ENCODE peak calls at places on chromosomes 1 and 21, in ten cellular contexts. N, W, S, B, P, D, A, C, V and J are unnamed samples.
A peak's percentile ranks its signal among the peaks of the same experiment; 100 is the strongest.

GRCh38 chr1:30522031-30523004 is 201.1 kb downstream of the MATN1 start:
- DNase-seq in P (no peak), A (no peak), B (peak; percentile 68), D (peak; percentile 91), N (no peak), V (no peak), C (no peak), W (no peak), S (peak; percentile 86), J (no peak)

GRCh38 chr1:244599937-244600350 is 53.0 kb upstream of the DESI2 start:
- DNase-seq in S (peak; percentile 73), D (no peak), W (peak; percentile 14), P (peak; percentile 20), C (no peak), A (no peak), N (no peak), B (peak; percentile 90), V (no peak), J (no peak)

GRCh38 chr1:235019456-235019855 is 109.2 kb downstream of the TOMM20 start:
- DNase-seq in S (no peak), N (no peak), W (no peak), P (no peak), A (no peak), C (no peak), B (no peak), D (no peak), V (no peak), J (no peak)

GRCh38 chr1:996851-997727 is 2.8 kb downstream of the HES4 start:
- DNase-seq in V (no peak), S (no peak), W (no peak), N (no peak), P (no peak), A (no peak), B (no peak), D (peak; percentile 48), C (no peak), J (no peak)

GRCh38 chr1:34128186-34128889 is 36.7 kb downstream of the CSMD2 start:
- DNase-seq in C (no peak), B (peak; percentile 39), A (no peak), W (no peak), D (no peak), P (no peak), V (no peak), N (no peak), S (no peak), J (no peak)

GRCh38 chr1:41811978-41812852 is 106.5 kb downstream of the HIVEP3 start:
- DNase-seq in A (no peak), S (no peak), B (peak; percentile 89), C (no peak), P (no peak), V (no peak), W (peak; percentile 48), N (no peak), D (peak; percentile 80), J (peak; percentile 67)

GRCh38 chr21:39546522-39546921 is 66.2 kb upstream of the B3GALT5 start:
- DNase-seq in C (no peak), W (no peak), D (no peak), S (no peak), B (no peak), V (no peak), N (no peak), P (no peak), A (no peak), J (no peak)

GRCh38 chr1:46152021-46152420 is 19.6 kb upstream of the PIK3R3 start:
- DNase-seq in B (peak; percentile 80), N (no peak), V (no peak), C (no peak), D (no peak), W (no peak), P (no peak), S (no peak), A (no peak), J (no peak)

GRCh38 chr1:203175237-203176181 is at the start of gene MYBPH:
- DNase-seq in D (peak; percentile 73), N (no peak), W (no peak), V (no peak), S (peak; percentile 72), C (peak; percentile 40), A (no peak), P (no peak), B (no peak), J (no peak)

GRCh38 chr1:40057310-40058030 is 16.9 kb downstream of the CAP1 start:
- DNase-seq in N (no peak), V (no peak), P (no peak), A (no peak), S (no peak), D (no peak), W (no peak), C (no peak), B (no peak), J (no peak)

GRCh38 chr1:160710531-160711252 is 930 bp downstream of the CD48 start:
- DNase-seq in A (no peak), D (no peak), W (no peak), P (no peak), V (no peak), C (no peak), N (no peak), B (no peak), S (no peak), J (no peak)

GRCh38 chr21:28253378-28253777 is 739.3 kb downstream of the LTN1 start:
- DNase-seq in S (no peak), N (no peak), D (no peak), P (no peak), A (no peak), W (no peak), V (no peak), B (peak; percentile 43), C (no peak), J (no peak)

GRCh38 chr1:154777151-154777550 is 92.9 kb downstream of the KCNN3 start:
- DNase-seq in C (no peak), A (no peak), P (no peak), S (peak; percentile 10), D (no peak), W (no peak), N (no peak), V (no peak), B (no peak), J (no peak)